ENCODE peak calls at places on chromosomes 3 and 15, in six cellular contexts. H is K562, S is H1, K is GM12878, M is SK-N-SH, R is HepG2. O is an unnamed sample.

GRCh38 chr3:158384019-158384418 is 187.0 kb upstream of the MLF1 start:
- DNase-seq in H (no peak), S (no peak), K (no peak), M (no peak), R (no peak), O (no peak)

GRCh38 chr3:34213481-34213880 is 415.1 kb downstream of the PDCD6IP start:
- DNase-seq in H (no peak), S (no peak), K (no peak), M (no peak), R (no peak), O (no peak)

GRCh38 chr3:65713016-65713415 is 325.7 kb downstream of the MAGI1 start:
- DNase-seq in H (no peak), S (no peak), K (no peak), M (no peak), R (no peak), O (peak)

GRCh38 chr3:140343211-140343610 is 334.7 kb upstream of the TRIM42 start:
- DNase-seq in H (no peak), S (no peak), K (no peak), M (no peak), R (no peak), O (no peak)

GRCh38 chr3:56556908-56557814 is at the start of gene CCDC66:
- DNase-seq in H (peak), S (peak), K (peak), M (peak), R (peak), O (peak)

GRCh38 chr15:60444289-60444912 is 34.5 kb downstream of the ICE2 start:
- DNase-seq in H (no peak), S (no peak), K (no peak), M (peak), R (peak), O (no peak)

GRCh38 chr15:97893988-97894387 is 66.5 kb upstream of the ARRDC4 start:
- DNase-seq in H (no peak), S (no peak), K (no peak), M (no peak), R (no peak), O (no peak)

GRCh38 chr15:72554471-72555425 is 80.6 kb downstream of the ARIH1 start:
- DNase-seq in H (no peak), S (no peak), K (no peak), M (no peak), R (peak), O (no peak)

GRCh38 chr3:58011580-58011979 is 3.4 kb downstream of the FLNB start:
- DNase-seq in H (no peak), S (no peak), K (no peak), M (no peak), R (no peak), O (no peak)

GRCh38 chr3:30470566-30470965 is 135.8 kb upstream of the TGFBR2 start:
- DNase-seq in H (no peak), S (no peak), K (no peak), M (no peak), R (no peak), O (no peak)

GRCh38 chr3:184584001-184584891 is 22.7 kb downstream of the EPHB3 start:
- DNase-seq in H (no peak), S (no peak), K (no peak), M (peak), R (no peak), O (no peak)

GRCh38 chr3:134328147-134328591 is 46.1 kb downstream of the AMOTL2 start:
- DNase-seq in H (no peak), S (no peak), K (no peak), M (no peak), R (no peak), O (no peak)

GRCh38 chr15:98144388-98144787 is 183.9 kb downstream of the ARRDC4 start:
- DNase-seq in H (no peak), S (no peak), K (no peak), M (no peak), R (no peak), O (no peak)

GRCh38 chr15:92879949-92880725 is 20.0 kb upstream of the CHD2 start:
- DNase-seq in H (no peak), S (no peak), K (no peak), M (no peak), R (no peak), O (no peak)

GRCh38 chr3:34067442-34068130 is 269.2 kb downstream of the PDCD6IP start:
- DNase-seq in H (no peak), S (no peak), K (no peak), M (no peak), R (no peak), O (no peak)

GRCh38 chr3:172517859-172518466 is 5.3 kb downstream of the TNFSF10 start:
- DNase-seq in H (no peak), S (no peak), K (no peak), M (no peak), R (no peak), O (no peak)

GRCh38 chr15:91496754-91497691 is 356.5 kb upstream of the SLCO3A1 start:
- DNase-seq in H (no peak), S (no peak), K (no peak), M (peak), R (no peak), O (no peak)

GRCh38 chr15:76221085-76221767 is 90.0 kb downstream of the ETFA start:
- DNase-seq in H (no peak), S (no peak), K (no peak), M (no peak), R (no peak), O (no peak)

GRCh38 chr3:162139841-162140240 is 643.2 kb downstream of the OTOL1 start:
- DNase-seq in H (no peak), S (no peak), K (no peak), M (no peak), R (no peak), O (no peak)

GRCh38 chr3:129077222-129077621 is 16.6 kb downstream of the GP9 start:
- DNase-seq in H (no peak), S (no peak), K (no peak), M (no peak), R (peak), O (no peak)

GRCh38 chr15:58438956-58439355 is 7.2 kb downstream of the LIPC start:
- DNase-seq in H (peak), S (no peak), K (no peak), M (peak), R (peak), O (peak)
- H3K27ac ChIP-seq in H (no peak), S (no peak), K (no peak), M (no peak), R (no peak), O (no peak)

GRCh38 chr15:71549697-71550096 is 260.7 kb upstream of the NR2E3 start:
- DNase-seq in H (no peak), S (no peak), K (no peak), M (no peak), R (no peak), O (no peak)

GRCh38 chr15:71547066-71547465 is 263.3 kb upstream of the NR2E3 start:
- DNase-seq in H (no peak), S (no peak), K (no peak), M (no peak), R (no peak), O (no peak)

GRCh38 chr15:71551566-71551965 is 258.8 kb upstream of the NR2E3 start:
- DNase-seq in H (no peak), S (no peak), K (no peak), M (no peak), R (no peak), O (no peak)

GRCh38 chr15:71548317-71548908 is 261.9 kb upstream of the NR2E3 start:
- DNase-seq in H (no peak), S (no peak), K (no peak), M (no peak), R (no peak), O (no peak)

DNA sequence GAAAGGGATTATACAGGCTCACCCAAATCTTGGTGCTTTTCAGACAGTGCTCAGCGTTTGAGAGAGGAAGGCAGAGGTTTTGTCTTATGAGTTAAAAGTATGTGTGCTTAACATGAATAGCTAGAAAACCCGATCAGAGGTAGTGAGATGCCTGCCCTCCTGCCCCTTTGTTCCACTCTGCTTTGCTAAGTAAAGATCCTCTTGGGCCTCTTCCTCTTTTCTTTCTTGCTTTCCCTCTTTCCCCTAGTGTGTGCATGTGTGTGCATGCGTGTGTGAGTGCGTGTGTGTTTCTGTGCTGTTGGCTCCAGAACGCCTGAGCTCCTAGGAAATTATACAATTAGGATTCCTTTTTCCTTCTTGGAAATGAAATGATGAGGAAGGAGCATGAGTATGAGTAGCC is 261.3 kb upstream of the NR2E3 start:
- DNase-seq in H (no peak), S (no peak), K (no peak), M (no peak), R (no peak), O (no peak)
- H3K4me3 ChIP-seq in H (no peak), S (no peak), K (no peak), M (no peak), R (no peak), O (no peak)

GRCh38 chr15:61910839-61911369 is 149.3 kb downstream of the VPS13C start:
- DNase-seq in H (no peak), S (no peak), K (no peak), M (no peak), R (no peak), O (no peak)

GRCh38 chr15:61921093-61921492 is 139.2 kb downstream of the VPS13C start:
- DNase-seq in H (no peak), S (no peak), K (no peak), M (no peak), R (no peak), O (no peak)

GRCh38 chr15:61915640-61916039 is 144.6 kb downstream of the VPS13C start:
- DNase-seq in H (no peak), S (no peak), K (no peak), M (peak), R (no peak), O (no peak)

GRCh38 chr15:61917457-61917856 is 142.8 kb downstream of the VPS13C start:
- DNase-seq in H (no peak), S (no peak), K (no peak), M (no peak), R (no peak), O (no peak)

DNA sequence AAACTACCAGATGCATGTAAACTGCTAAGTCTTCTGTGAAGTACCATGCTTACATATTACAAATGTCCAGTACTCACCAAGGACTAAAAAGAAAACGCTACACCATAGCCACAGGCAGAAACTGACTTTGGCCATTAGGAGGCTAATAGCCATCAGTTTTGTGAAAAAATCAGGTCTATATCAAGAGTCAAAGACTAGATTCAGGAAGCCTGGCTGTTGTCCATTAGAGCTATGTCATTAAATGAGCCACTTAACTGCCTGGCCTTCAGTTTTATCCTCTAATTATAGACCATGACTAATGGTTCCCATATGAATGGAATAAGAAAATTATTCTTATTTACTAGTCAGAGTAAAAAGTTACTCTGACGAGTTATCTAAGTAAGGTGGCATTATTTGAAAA is 144.1 kb downstream of the VPS13C start:
- DNase-seq in H (no peak), S (no peak), K (no peak), M (peak), R (no peak), O (no peak)
- TF ChIP-seq GABPA in H (no peak), S (no peak), K (no peak), M (no peak), R (no peak), O (no peak)

DNA sequence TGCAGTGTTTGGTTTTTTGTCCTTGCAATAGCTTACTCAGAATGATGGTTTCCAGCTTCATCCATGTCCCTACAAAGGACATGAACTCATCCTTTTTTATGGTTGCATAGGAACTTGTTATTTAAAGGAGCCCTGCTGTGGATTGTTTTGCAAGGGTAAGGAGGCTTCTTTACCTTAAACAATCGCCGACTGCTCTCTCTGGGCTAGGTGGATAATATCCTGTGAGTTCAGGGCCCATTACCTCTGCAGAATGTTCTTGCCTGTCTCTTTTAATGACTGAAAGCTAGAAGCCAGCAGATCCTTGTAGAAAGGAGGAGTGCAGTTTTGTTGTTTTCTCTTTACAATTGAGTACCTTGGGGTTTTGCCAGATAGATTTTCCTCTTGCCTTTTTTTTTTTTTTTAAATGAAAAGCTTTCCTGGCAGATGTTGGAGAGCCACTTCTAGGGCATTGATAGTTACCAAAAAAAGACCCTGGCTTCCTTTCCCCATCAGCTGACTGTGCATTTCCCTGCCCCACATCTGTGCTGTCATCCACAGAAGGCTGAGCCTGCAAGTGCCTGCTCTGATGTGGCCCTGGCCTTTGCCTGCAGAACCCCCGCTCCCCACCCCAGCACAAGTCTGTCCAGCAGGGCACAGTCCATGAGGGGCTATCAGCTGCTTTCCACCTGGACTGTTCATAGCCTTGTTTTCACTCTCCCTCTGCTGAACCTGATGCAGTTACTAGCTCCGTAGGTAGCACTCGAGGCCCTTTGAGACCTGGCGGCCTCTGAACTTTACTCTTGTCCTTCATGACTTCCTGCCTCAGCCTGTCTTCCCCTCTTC is 113.1 kb downstream of the CHCHD6 start:
- DNase-seq in H (no peak), S (no peak), K (no peak), M (no peak), R (peak), O (no peak)
- H3K27ac ChIP-seq in H (no peak), S (no peak), K (no peak), M (no peak), R (peak), O (no peak)